ENCODE peak calls at places on chromosomes 1 and 21, in five cellular contexts. One of them, this sample, is unnamed.

GRCh38 chr1:54490361-54491248 is 57.4 kb upstream of the ACOT11 start:
- DNase-seq in uterus: no peak
- DNase-seq in substantia nigra: no peak
- DNase-seq in tibial artery: no peak
- DNase-seq in DND-41: peak
- DNase-seq in this sample: no peak

GRCh38 chr1:161001537-161001936 is 19.4 kb downstream of the F11R start:
- DNase-seq in uterus: no peak
- DNase-seq in substantia nigra: no peak
- DNase-seq in tibial artery: peak
- DNase-seq in DND-41: no peak
- DNase-seq in this sample: no peak

GRCh38 chr1:160576430-160576829 is 2.9 kb downstream of the CD84 start:
- DNase-seq in uterus: no peak
- DNase-seq in substantia nigra: no peak
- DNase-seq in tibial artery: no peak
- DNase-seq in DND-41: no peak
- DNase-seq in this sample: no peak

GRCh38 chr1:167016090-167016750 is 27.1 kb downstream of the MAEL start:
- DNase-seq in uterus: no peak
- DNase-seq in substantia nigra: no peak
- DNase-seq in tibial artery: no peak
- DNase-seq in DND-41: no peak
- DNase-seq in this sample: no peak

GRCh38 chr1:157377216-157377821 is 175.0 kb downstream of the FCRL5 start:
- DNase-seq in uterus: no peak
- DNase-seq in substantia nigra: no peak
- DNase-seq in tibial artery: no peak
- DNase-seq in DND-41: peak
- DNase-seq in this sample: no peak

GRCh38 chr1:212410231-212410825 is 4.4 kb downstream of the PACC1 start:
- DNase-seq in uterus: no peak
- DNase-seq in substantia nigra: no peak
- DNase-seq in tibial artery: no peak
- DNase-seq in DND-41: no peak
- DNase-seq in this sample: no peak

GRCh38 chr1:32393832-32394140 is 455 bp downstream of the BSDC1 start:
- DNase-seq in uterus: no peak
- DNase-seq in substantia nigra: no peak
- DNase-seq in tibial artery: peak
- DNase-seq in DND-41: no peak
- DNase-seq in this sample: no peak

GRCh38 chr1:94936861-94937620 is 10.1 kb upstream of the CNN3 start:
- DNase-seq in uterus: no peak
- DNase-seq in substantia nigra: no peak
- DNase-seq in tibial artery: no peak
- DNase-seq in DND-41: no peak
- DNase-seq in this sample: no peak

GRCh38 chr1:61052393-61053280 is 29.7 kb upstream of the NFIA start:
- DNase-seq in uterus: no peak
- DNase-seq in substantia nigra: no peak
- DNase-seq in tibial artery: no peak
- DNase-seq in DND-41: no peak
- DNase-seq in this sample: no peak

GRCh38 chr1:200042437-200043329 is 15.2 kb downstream of the NR5A2 start:
- DNase-seq in uterus: no peak
- DNase-seq in substantia nigra: no peak
- DNase-seq in tibial artery: no peak
- DNase-seq in DND-41: no peak
- DNase-seq in this sample: no peak

GRCh38 chr1:9286556-9286955 is 6.1 kb upstream of the SPSB1 start:
- DNase-seq in uterus: no peak
- DNase-seq in substantia nigra: no peak
- DNase-seq in tibial artery: no peak
- DNase-seq in DND-41: no peak
- DNase-seq in this sample: no peak

GRCh38 chr21:46599251-46599572 is 5.7 kb downstream of the S100B start:
- DNase-seq in uterus: peak
- DNase-seq in substantia nigra: no peak
- DNase-seq in tibial artery: no peak
- DNase-seq in DND-41: no peak
- DNase-seq in this sample: no peak

GRCh38 chr1:36359383-36359782 is 26.3 kb downstream of the STK40 start:
- DNase-seq in uterus: no peak
- DNase-seq in substantia nigra: no peak
- DNase-seq in tibial artery: no peak
- DNase-seq in DND-41: no peak
- DNase-seq in this sample: no peak

GRCh38 chr1:63821650-63822049 is 47.8 kb downstream of the ROR1 start:
- DNase-seq in uterus: peak
- DNase-seq in substantia nigra: no peak
- DNase-seq in tibial artery: no peak
- DNase-seq in DND-41: no peak
- DNase-seq in this sample: no peak

GRCh38 chr1:93463960-93464359 is 16.0 kb downstream of the FNBP1L start:
- DNase-seq in uterus: no peak
- DNase-seq in substantia nigra: no peak
- DNase-seq in tibial artery: no peak
- DNase-seq in DND-41: no peak
- DNase-seq in this sample: no peak

GRCh38 chr1:206660136-206660535 is 24.6 kb upstream of the MAPKAPK2 start:
- DNase-seq in uterus: no peak
- DNase-seq in substantia nigra: no peak
- DNase-seq in tibial artery: no peak
- DNase-seq in DND-41: no peak
- DNase-seq in this sample: no peak

GRCh38 chr21:32554832-32555436 is 30.4 kb downstream of the TCP10L start:
- DNase-seq in uterus: no peak
- DNase-seq in substantia nigra: no peak
- DNase-seq in tibial artery: no peak
- DNase-seq in DND-41: no peak
- DNase-seq in this sample: no peak

GRCh38 chr1:11929849-11930248 is 3.6 kb upstream of the KIAA2013 start:
- DNase-seq in uterus: peak
- DNase-seq in substantia nigra: no peak
- DNase-seq in tibial artery: peak
- DNase-seq in DND-41: no peak
- DNase-seq in this sample: no peak
- H3K27ac ChIP-seq in uterus: peak
- H3K27ac ChIP-seq in substantia nigra: no peak
- H3K27ac ChIP-seq in tibial artery: peak
- H3K27ac ChIP-seq in DND-41: no peak
- H3K27ac ChIP-seq in this sample: peak

GRCh38 chr1:91769698-91770232 is 116.2 kb downstream of the TGFBR3 start:
- DNase-seq in uterus: no peak
- DNase-seq in substantia nigra: no peak
- DNase-seq in tibial artery: no peak
- DNase-seq in DND-41: no peak
- DNase-seq in this sample: no peak
- H3K27ac ChIP-seq in uterus: peak
- H3K27ac ChIP-seq in substantia nigra: no peak
- H3K27ac ChIP-seq in tibial artery: peak
- H3K27ac ChIP-seq in DND-41: no peak
- H3K27ac ChIP-seq in this sample: no peak

GRCh38 chr1:43912607-43913006 is 21.0 kb upstream of the ARTN start:
- DNase-seq in uterus: peak
- DNase-seq in substantia nigra: no peak
- DNase-seq in tibial artery: no peak
- DNase-seq in DND-41: no peak
- DNase-seq in this sample: peak
- H3K27ac ChIP-seq in uterus: no peak
- H3K27ac ChIP-seq in substantia nigra: no peak
- H3K27ac ChIP-seq in tibial artery: no peak
- H3K27ac ChIP-seq in DND-41: no peak
- H3K27ac ChIP-seq in this sample: peak

GRCh38 chr21:33584455-33584854 is 4.0 kb downstream of the DONSON start:
- DNase-seq in uterus: no peak
- DNase-seq in substantia nigra: no peak
- DNase-seq in tibial artery: no peak
- DNase-seq in DND-41: no peak
- DNase-seq in this sample: no peak

GRCh38 chr21:33578214-33578613 is 10.3 kb downstream of the DONSON start:
- DNase-seq in uterus: no peak
- DNase-seq in substantia nigra: no peak
- DNase-seq in tibial artery: no peak
- DNase-seq in DND-41: no peak
- DNase-seq in this sample: no peak

DNA sequence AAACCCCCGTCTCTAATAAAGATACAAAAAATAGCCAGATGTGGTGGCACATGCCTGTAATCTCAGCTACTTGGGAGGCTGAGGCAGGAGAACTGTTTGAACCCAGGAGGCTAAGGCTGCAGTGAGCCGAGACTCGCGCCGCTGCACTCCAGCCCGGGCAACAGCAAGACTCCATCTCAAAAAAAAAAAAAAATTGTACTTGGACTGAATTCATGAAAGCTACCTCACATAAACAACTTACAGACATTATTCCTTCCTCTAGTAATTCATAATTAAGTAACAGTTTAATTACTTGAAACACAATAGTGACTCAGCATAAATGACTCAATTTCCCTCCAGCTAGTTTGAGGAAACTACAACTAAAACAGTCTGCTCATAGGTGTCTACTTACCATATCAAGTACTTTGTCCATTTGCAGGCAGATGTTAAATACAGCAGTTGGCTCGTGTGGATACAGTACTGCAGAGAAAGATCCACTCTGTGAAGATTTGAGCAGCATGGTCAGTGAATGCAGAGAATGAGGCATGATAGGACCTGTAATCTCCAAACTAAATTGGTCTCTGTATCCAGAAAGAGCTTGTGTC is 9.4 kb downstream of the DONSON start:
- DNase-seq in uterus: no peak
- DNase-seq in substantia nigra: no peak
- DNase-seq in tibial artery: no peak
- DNase-seq in DND-41: no peak
- DNase-seq in this sample: no peak
- H3K27ac ChIP-seq in uterus: no peak
- H3K27ac ChIP-seq in substantia nigra: no peak
- H3K27ac ChIP-seq in tibial artery: peak
- H3K27ac ChIP-seq in DND-41: no peak
- H3K27ac ChIP-seq in this sample: peak

GRCh38 chr1:170669036-170669435 is 5.1 kb downstream of the PRRX1 start:
- DNase-seq in uterus: no peak
- DNase-seq in substantia nigra: no peak
- DNase-seq in tibial artery: no peak
- DNase-seq in DND-41: no peak
- DNase-seq in this sample: no peak
- H3K27ac ChIP-seq in uterus: peak
- H3K27ac ChIP-seq in substantia nigra: no peak
- H3K27ac ChIP-seq in tibial artery: peak
- H3K27ac ChIP-seq in DND-41: no peak
- H3K27ac ChIP-seq in this sample: no peak

This sample was measured in RWPE2.